ENCODE peak calls at places on chromosomes 5 and 9, in six cellular contexts. G is NB4, C is body of pancreas, E is A549, Q is fibroblast of lung, R is dorsolateral prefrontal cortex. S is an unnamed sample.

GRCh38 chr9:99114846-99115500 is 10.1 kb downstream of the TGFBR1 start:
- DNase-seq in R (no peak), E (no peak), G (no peak), C (no peak), Q (peak), S (no peak)

GRCh38 chr9:98931990-98932389 is 11.7 kb upstream of the COL15A1 start:
- DNase-seq in G (no peak), C (no peak), Q (no peak), R (no peak), E (no peak), S (no peak)

GRCh38 chr9:137685035-137685885 is 66.5 kb downstream of the EHMT1 start:
- DNase-seq in E (no peak), Q (peak), G (no peak), C (no peak), R (no peak), S (no peak)

GRCh38 chr9:115328677-115329076 is 210.7 kb upstream of the TNC start:
- DNase-seq in E (no peak), C (no peak), G (no peak), Q (no peak), R (no peak), S (no peak)

GRCh38 chr9:70924905-70925547 is 196.4 kb downstream of the TRPM3 start:
- DNase-seq in E (peak), R (no peak), G (peak), Q (peak), C (peak), S (peak)

GRCh38 chr5:175878021-175878420 is 6.6 kb downstream of the CPLX2 start:
- DNase-seq in E (no peak), Q (no peak), G (no peak), C (no peak), R (no peak), S (no peak)

GRCh38 chr9:1294641-1295040 is 244.5 kb downstream of the DMRT2 start:
- DNase-seq in R (no peak), G (no peak), E (no peak), Q (no peak), C (no peak), S (no peak)

GRCh38 chr9:137049544-137050449 is 3.8 kb upstream of the NPDC1 start:
- DNase-seq in G (peak), E (peak), C (peak), R (no peak), Q (peak), S (no peak)

GRCh38 chr9:96222132-96222531 is 79.8 kb downstream of the HSD17B3 start:
- DNase-seq in Q (no peak), E (peak), G (peak), R (no peak), C (no peak), S (no peak)

GRCh38 chr9:111094433-111095421 is 56.5 kb upstream of the LPAR1 start:
- DNase-seq in Q (peak), R (no peak), G (peak), C (peak), E (peak), S (no peak)

GRCh38 chr9:33065157-33066076 is 11.1 kb downstream of the SMU1 start:
- DNase-seq in Q (no peak), R (no peak), E (no peak), G (no peak), C (no peak), S (no peak)

GRCh38 chr9:81112638-81113037 is 576.7 kb downstream of the TLE1 start:
- DNase-seq in Q (no peak), R (no peak), C (no peak), E (no peak), G (no peak), S (no peak)

GRCh38 chr5:138148811-138149210 is 9.6 kb upstream of the NME5 start:
- DNase-seq in C (peak), R (no peak), E (peak), G (peak), Q (peak), S (no peak)

GRCh38 chr9:133767008-133767407 is 28.9 kb upstream of the SARDH start:
- DNase-seq in E (no peak), G (no peak), Q (no peak), R (no peak), C (no peak), S (no peak)

GRCh38 chr9:131667576-131667975 is 72.3 kb downstream of the RAPGEF1 start:
- DNase-seq in E (no peak), C (no peak), Q (peak), R (no peak), G (peak), S (no peak)

GRCh38 chr5:141640051-141640415 is 3.2 kb downstream of the RELL2 start:
- DNase-seq in C (no peak), Q (no peak), R (no peak), G (no peak), E (no peak), S (no peak)

GRCh38 chr5:146409081-146409671 is 38.0 kb upstream of the TCERG1 start:
- DNase-seq in C (no peak), R (no peak), E (peak), Q (peak), G (no peak), S (no peak)

GRCh38 chr9:76846307-76846706 is 59.6 kb downstream of the PRUNE2 start:
- DNase-seq in R (no peak), E (no peak), G (no peak), Q (peak), C (no peak), S (no peak)

GRCh38 chr9:99264070-99264469 is 42.0 kb downstream of the SEC61B start:
- DNase-seq in R (no peak), Q (no peak), G (peak), C (no peak), E (peak), S (no peak)

GRCh38 chr9:5524090-5524489 is 13.8 kb downstream of the PDCD1LG2 start:
- DNase-seq in R (no peak), E (no peak), C (no peak), G (no peak), Q (no peak), S (no peak)

GRCh38 chr9:98890256-98890655 is 53.5 kb upstream of the COL15A1 start:
- DNase-seq in Q (no peak), R (no peak), C (peak), G (no peak), E (no peak), S (no peak)

GRCh38 chr5:55557123-55557522 is 22.4 kb upstream of the PLPP1 start:
- DNase-seq in E (no peak), G (no peak), Q (no peak), R (no peak), C (no peak), S (no peak)

GRCh38 chr9:805151-805550 is 36.3 kb upstream of the DMRT1 start:
- DNase-seq in G (no peak), R (no peak), E (no peak), Q (peak), C (no peak), S (no peak)

GRCh38 chr9:129720181-129720864 is 32.5 kb downstream of the PTGES start:
- DNase-seq in C (no peak), G (no peak), E (peak), Q (no peak), R (no peak), S (no peak)

DNA sequence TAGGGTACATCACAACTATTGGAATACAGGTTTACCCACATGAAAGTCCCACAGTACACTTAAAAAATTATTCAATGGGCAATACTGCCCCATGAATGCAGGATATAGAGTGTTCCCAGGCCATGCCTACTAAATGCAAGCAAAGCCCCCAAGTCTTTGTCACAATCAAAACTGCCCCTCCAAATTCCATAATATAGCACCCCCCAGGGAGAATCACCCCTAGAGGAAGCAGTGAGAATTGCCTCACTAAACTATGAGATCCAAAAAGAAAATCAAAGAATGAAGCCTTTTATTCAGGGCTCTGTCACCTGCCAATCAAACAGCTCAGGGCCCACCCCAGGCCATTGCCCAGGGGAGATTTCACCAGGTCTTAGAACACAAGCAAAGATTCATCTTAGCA is 90.8 kb downstream of the ATPSCKMT start:
- DNase-seq in R (no peak), Q (no peak), E (no peak), G (no peak), C (no peak), S (no peak)
- TF ChIP-seq CTCF in R (no peak), Q (no peak), E (no peak), G (peak), C (no peak), S (no peak)

GRCh38 chr5:136222575-136223235 is 29.7 kb upstream of the SMIM32 start:
- DNase-seq in G (no peak), C (no peak), Q (no peak), R (no peak), E (no peak), S (no peak)
- H3K4me3 ChIP-seq in G (no peak), C (no peak), Q (no peak), R (no peak), E (no peak), S (no peak)

DNA sequence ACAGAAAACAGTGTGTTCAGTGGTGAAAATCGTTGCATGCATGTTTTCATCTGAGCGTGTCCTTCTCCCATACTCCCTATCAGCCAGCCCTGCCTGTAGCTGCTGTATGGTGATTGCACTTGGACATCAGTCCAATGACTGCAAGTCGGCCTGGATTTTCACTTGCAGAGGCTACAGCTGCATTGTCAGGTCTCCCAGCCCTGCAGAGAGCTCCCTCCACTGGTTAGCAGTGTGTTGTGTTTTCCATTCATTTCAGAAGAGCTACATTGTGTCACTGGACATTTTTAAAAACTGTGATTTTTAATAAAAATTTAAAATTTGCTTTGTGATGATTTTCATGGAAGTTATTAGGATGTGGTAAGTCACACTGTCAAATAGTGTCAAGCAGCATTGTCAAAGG is 96.6 kb downstream of the SYK start:
- DNase-seq in R (no peak), Q (no peak), E (no peak), C (no peak), G (no peak), S (no peak)
- TF ChIP-seq CTCF in R (no peak), Q (no peak), E (no peak), C (no peak), G (no peak), S (no peak)

GRCh38 chr5:62005551-62005950 is 300.5 kb upstream of the KIF2A start:
- DNase-seq in E (no peak), G (no peak), Q (no peak), R (no peak), C (no peak), S (no peak)

GRCh38 chr5:62000646-62001045 is 305.4 kb upstream of the KIF2A start:
- DNase-seq in R (no peak), E (no peak), C (no peak), Q (no peak), G (no peak), S (no peak)

GRCh38 chr5:61999371-61999770 is 306.6 kb upstream of the KIF2A start:
- DNase-seq in G (peak), C (no peak), R (no peak), E (no peak), Q (no peak), S (no peak)

GRCh38 chr5:62002436-62002835 is 303.6 kb upstream of the KIF2A start:
- DNase-seq in E (no peak), C (no peak), G (no peak), Q (no peak), R (no peak), S (no peak)

GRCh38 chr5:62001640-62002039 is 304.4 kb upstream of the KIF2A start:
- DNase-seq in Q (no peak), R (no peak), G (no peak), E (no peak), C (peak), S (no peak)
- H3K4me3 ChIP-seq in Q (no peak), R (no peak), G (no peak), E (no peak), C (no peak), S (no peak)

DNA sequence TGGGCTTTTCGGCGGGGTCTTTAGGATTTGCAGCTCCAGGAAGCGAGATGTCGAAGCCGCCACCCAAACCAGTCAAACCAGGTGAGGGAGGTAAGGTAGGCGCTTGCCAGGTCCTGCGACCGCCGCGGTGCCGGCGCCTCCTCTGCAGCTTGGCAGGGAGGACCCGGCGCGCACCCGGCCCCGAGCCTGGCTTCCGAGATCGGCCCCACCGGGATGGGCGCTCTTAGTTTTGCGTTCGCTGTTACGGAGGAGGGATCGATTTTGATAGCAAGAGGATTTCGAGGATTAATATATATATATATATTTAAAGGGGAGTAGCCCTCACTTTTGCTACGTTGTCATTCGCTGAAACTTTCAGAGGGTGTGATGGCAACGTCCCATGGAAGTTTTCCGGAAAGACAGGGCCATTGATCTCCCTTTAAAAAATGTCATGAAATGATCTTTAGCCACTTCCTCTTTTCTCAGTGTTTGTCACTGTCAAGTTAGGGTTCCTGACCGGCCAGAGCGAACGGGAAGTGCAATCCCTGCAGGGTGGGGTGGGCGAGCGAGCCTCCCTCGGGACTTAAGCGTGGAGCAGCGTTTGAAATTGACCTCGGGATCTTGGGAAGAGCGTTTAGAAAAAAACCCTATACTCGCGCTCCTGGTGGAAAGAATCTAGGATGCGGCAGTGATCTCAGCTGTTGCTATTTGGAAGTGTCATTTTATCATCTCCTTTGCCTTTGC is 493 bp downstream of the OSTF1 start:
- DNase-seq in Q (peak), G (peak), C (peak), E (peak), R (no peak), S (peak)
- TF ChIP-seq CTCF in Q (peak), G (no peak), C (peak), E (no peak), R (no peak), S (peak)

DNA sequence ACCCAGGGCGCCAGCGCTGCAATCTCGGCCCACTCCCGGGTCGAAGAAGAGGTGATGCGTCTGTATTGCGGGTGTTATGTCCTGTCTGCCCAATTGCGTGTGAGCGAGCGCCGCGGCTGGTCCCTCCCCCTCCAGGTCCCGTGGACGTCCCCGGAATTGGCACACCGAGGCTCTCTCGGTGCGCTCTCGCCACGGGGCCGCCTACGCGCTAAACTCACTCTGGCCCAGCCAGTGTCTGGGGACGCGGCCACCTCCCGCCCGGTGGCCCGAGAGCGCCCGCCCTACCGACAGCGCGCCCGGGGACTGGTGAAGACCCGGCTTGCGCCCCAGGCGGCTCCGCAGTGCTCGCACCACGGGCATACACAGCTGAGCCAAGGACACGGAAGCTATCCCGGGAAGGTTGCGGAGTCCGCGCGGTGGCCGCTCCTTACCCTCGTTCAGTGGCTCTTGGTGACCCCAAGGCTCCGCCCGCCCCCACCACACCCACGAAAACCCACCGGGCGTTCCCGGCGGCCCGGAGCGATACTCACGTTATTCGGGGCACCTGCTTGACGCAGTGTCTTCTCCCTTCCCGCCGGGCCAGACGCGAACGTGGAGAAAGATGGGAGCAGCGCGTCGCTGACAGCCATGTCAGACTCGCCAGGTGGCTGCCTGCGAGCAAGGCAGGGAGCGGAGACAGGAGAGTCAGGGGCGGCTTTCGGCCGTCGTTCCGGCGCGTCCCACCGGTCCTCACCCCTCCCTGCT is 997 bp downstream of the KLF4 start:
- DNase-seq in Q (peak), C (peak), R (peak), E (peak), G (peak), S (peak)
- H3K4me3 ChIP-seq in Q (peak), C (peak), R (peak), E (peak), G (peak), S (peak)

S was measured in tibial artery.